ENCODE peak calls at places on chromosomes 4 and X, in four cellular contexts. E, J, X and I are unnamed samples.

GRCh38 chrX:54180403-54180802 is 2.7 kb downstream of the FAM120C start:
- DNase-seq in E (no peak), J (no peak), X (no peak), I (no peak)

GRCh38 chr4:182968917-182969650 is 51.9 kb upstream of the DCTD start:
- DNase-seq in X (no peak), E (no peak), J (no peak), I (no peak)

GRCh38 chr4:8235224-8235623 is 34.3 kb upstream of the HTRA3 start:
- DNase-seq in J (no peak), X (no peak), E (no peak), I (no peak)

GRCh38 chr4:177964061-177964460 is 521.8 kb upstream of the AGA start:
- DNase-seq in X (no peak), E (no peak), J (no peak), I (no peak)

GRCh38 chr4:184100297-184100885 is 117.3 kb downstream of the ENPP6 start:
- DNase-seq in J (peak; percentile 23), E (peak; percentile 11), X (peak; percentile 5), I (peak; percentile 72)

GRCh38 chr4:184473515-184474260 is 662 bp downstream of the IRF2 start:
- DNase-seq in E (peak; percentile 28), J (peak; percentile 37), X (peak; percentile 19), I (peak; percentile 42)

GRCh38 chrX:39983715-39984114 is 114.0 kb downstream of the BCOR start:
- DNase-seq in E (no peak), J (no peak), X (no peak), I (no peak)

GRCh38 chrX:116379854-116380253 is 56.6 kb upstream of the SLC6A14 start:
- DNase-seq in E (no peak), J (peak; percentile 2), X (peak; percentile 9), I (peak; percentile 22)

GRCh38 chr4:152981278-152981677 is 45.2 kb downstream of the FHDC1 start:
- DNase-seq in X (no peak), J (no peak), E (no peak), I (no peak)

GRCh38 chr4:15482842-15483241 is 13.2 kb downstream of the CC2D2A start:
- DNase-seq in J (no peak), E (no peak), X (peak; percentile 43), I (no peak)

GRCh38 chrX:154717824-154718223 is 33.1 kb downstream of the GAB3 start:
- DNase-seq in X (peak; percentile 33), J (no peak), E (no peak), I (no peak)
- TF ChIP-seq CTCF in X (peak; percentile 19), J (no peak), E (no peak), I (no peak)

DNA sequence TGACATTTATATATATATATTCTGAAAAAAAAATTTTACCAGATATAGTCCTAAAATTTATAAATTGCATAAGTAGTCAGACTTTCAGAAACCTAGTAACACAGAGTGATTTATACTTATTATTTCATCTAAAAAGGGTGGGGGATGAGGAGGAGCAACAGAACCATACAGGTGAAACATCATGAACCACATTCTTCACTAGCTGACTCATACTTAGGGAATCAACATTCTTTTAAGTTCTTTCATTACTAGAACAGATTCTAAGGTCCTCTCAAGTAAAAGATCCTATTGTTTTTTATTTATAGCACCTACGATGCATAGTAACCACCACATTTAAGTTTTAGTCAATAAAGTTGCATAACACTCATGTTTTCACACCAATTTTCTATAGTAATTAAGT is 166.1 kb downstream of the LRBA start:
- DNase-seq in E (no peak), J (no peak), X (no peak), I (no peak)
- H3K36me3 ChIP-seq in E (peaks cover 52% of the 10 kb centered on the region), J (no peaks in the 10 kb centered on the region), X (no peaks in the 10 kb centered on the region), I (peaks cover 54% of the 10 kb centered on the region)

GRCh38 chr4:143083811-143084472 is 100.8 kb upstream of the USP38 start:
- DNase-seq in J (no peak), E (no peak), X (no peak), I (no peak)

GRCh38 chr4:143084566-143084965 is 100.2 kb upstream of the USP38 start:
- DNase-seq in J (no peak), E (no peak), X (no peak), I (no peak)

GRCh38 chr4:143082698-143083097 is 102.0 kb upstream of the USP38 start:
- DNase-seq in X (no peak), J (no peak), E (no peak), I (no peak)

GRCh38 chr4:143085644-143086043 is 99.1 kb upstream of the USP38 start:
- DNase-seq in J (no peak), E (no peak), X (no peak), I (no peak)

GRCh38 chr4:143085224-143085623 is 99.5 kb upstream of the USP38 start:
- DNase-seq in X (no peak), J (no peak), E (no peak), I (no peak)
- TF ChIP-seq CTCF in X (no peak), J (no peak), E (peak; percentile 16), I (peak; percentile 29)

DNA sequence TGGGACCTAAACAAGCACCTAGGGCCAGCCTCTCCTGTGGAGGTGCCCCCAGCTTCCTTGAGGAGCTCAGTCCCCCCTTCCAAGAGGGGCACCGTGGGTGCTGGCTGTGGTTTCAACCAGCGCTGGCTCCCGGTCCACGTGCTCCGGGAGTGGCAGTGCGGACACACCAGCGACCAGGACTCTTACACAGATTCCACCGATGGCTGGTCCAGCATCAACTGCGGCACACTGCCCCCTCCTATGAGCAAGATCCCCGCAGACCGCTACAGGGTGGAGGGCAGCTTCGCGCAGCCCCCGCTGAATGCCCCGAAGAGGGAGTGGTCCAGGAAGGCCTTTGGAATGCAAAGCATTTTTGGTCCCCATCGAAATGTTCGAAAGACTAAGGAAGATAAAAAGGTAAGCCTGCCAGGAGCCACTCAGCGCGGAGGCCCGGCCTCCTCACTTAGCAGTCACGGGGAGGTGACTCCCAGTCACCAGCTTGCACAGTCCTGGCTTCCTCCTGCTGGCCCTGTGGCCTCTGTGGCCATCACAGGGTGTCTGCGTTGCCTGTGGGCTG is 24.9 kb downstream of the RGS12 start:
- DNase-seq in X (no peak), E (no peak), J (no peak), I (no peak)
- H3K36me3 ChIP-seq in X (peaks cover 6% of the 10 kb centered on the region), E (peaks cover 21% of the 10 kb centered on the region), J (no peaks in the 10 kb centered on the region), I (peaks cover 24% of the 10 kb centered on the region)

GRCh38 chrX:70196961-70197805 is 19.9 kb downstream of the DGAT2L6 start:
- DNase-seq in X (peak; percentile 32), E (peak; percentile 19), J (peak; percentile 13), I (peak; percentile 11)
- TF ChIP-seq CTCF in X (peak; percentile 78), E (peak; percentile 53), J (peak; percentile 49), I (peak; percentile 68)

GRCh38 chrX:72130762-72131231 is 918 bp downstream of the RTL5 start:
- DNase-seq in J (no peak), X (no peak), E (no peak), I (no peak)
- H3K36me3 ChIP-seq in J (no peaks in the 10 kb centered on the region), X (no peaks in the 10 kb centered on the region), E (peaks cover 7% of the 10 kb centered on the region), I (no peaks in the 10 kb centered on the region)

DNA sequence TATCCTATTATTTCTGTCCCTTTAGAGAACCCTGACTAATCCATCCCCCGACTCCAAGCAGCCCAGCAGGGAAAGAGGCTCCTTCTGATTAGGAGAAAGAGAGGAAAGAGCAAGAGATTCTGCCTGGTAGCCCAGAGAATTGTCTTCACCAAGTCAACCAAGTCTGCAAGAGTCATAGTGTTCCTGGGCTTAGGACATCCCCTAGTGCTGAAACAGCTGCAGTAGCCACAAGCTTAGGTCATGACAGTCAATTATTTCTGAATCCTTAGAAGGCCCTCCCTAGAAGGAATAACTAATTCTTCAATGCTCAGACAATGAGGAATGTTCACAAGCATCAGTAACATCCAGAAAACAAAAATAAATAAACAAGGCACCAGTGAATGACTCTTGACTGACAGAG is 480.3 kb upstream of the GRIA3 start:
- DNase-seq in J (no peak), X (no peak), E (no peak), I (no peak)
- TF ChIP-seq CTCF in J (no peak), X (peak; percentile 20), E (no peak), I (no peak)

GRCh38 chr4:38383646-38384121 is 280.3 kb upstream of the KLF3 start:
- DNase-seq in J (no peak), X (no peak), E (no peak), I (no peak)

GRCh38 chr4:38386011-38386551 is 277.9 kb upstream of the KLF3 start:
- DNase-seq in J (no peak), X (no peak), E (no peak), I (no peak)

GRCh38 chr4:38386654-38387188 is 277.3 kb upstream of the KLF3 start:
- DNase-seq in E (no peak), J (no peak), X (no peak), I (no peak)

GRCh38 chr4:38384962-38385285 is 279.1 kb upstream of the KLF3 start:
- DNase-seq in J (no peak), X (no peak), E (no peak), I (no peak)

GRCh38 chr4:38385286-38386010 is 278.6 kb upstream of the KLF3 start:
- DNase-seq in E (no peak), J (peak; percentile 15), X (no peak), I (no peak)
- H3K36me3 ChIP-seq in E (no peaks in the 10 kb centered on the region), J (no peaks in the 10 kb centered on the region), X (no peaks in the 10 kb centered on the region), I (no peaks in the 10 kb centered on the region)

GRCh38 chrX:10617964-10618342 is 2.4 kb downstream of the MID1 start:
- DNase-seq in E (no peak), X (peak; percentile 56), J (no peak), I (no peak)
- TF ChIP-seq CTCF in E (no peak), X (no peak), J (no peak), I (no peak)